ENCODE peak calls at places on chromosomes 16 and 17, in ten cellular contexts. A is AG10803; E is CD8-positive, alpha-beta memory T cell; V is IMR-90; J is left ventricle myocardium inferior; L is gastrocnemius medialis; W is mucosa of descending colon; B is ascending aorta; X is effector memory CD4-positive, alpha-beta T cell; O is astrocyte of the spinal cord. M is an unnamed sample.

GRCh38 chr17:50689956-50690886 is 17.5 kb downstream of the ANKRD40 start:
- DNase-seq in A (no peak), E (no peak), V (no peak), J (no peak), L (no peak), W (no peak), B (no peak), X (no peak), O (peak), M (peak)

GRCh38 chr16:11112723-11113348 is 143.2 kb downstream of the SOCS1 start:
- DNase-seq in A (no peak), E (no peak), V (no peak), J (no peak), L (no peak), W (no peak), B (no peak), X (no peak), O (no peak), M (no peak)

GRCh38 chr16:24538756-24539294 is 541 bp upstream of the RBBP6 start:
- DNase-seq in A (no peak), E (no peak), V (no peak), J (no peak), L (no peak), W (no peak), B (no peak), X (no peak), O (no peak), M (no peak)

GRCh38 chr17:14838567-14838966 is 426.6 kb downstream of the PMP22 start:
- DNase-seq in A (no peak), E (no peak), V (peak), J (no peak), L (no peak), W (no peak), B (no peak), X (no peak), O (no peak), M (no peak)

GRCh38 chr16:2483939-2484897 is 9.3 kb downstream of the TBC1D24 start:
- DNase-seq in A (no peak), E (no peak), V (no peak), J (no peak), L (no peak), W (no peak), B (no peak), X (no peak), O (no peak), M (peak)

GRCh38 chr16:56332464-56333079 is 92.8 kb downstream of the AMFR start:
- DNase-seq in A (peak), E (no peak), V (peak), J (peak), L (peak), W (peak), B (no peak), X (no peak), O (peak), M (peak)

GRCh38 chr16:81864646-81865382 is 85.7 kb downstream of the PLCG2 start:
- DNase-seq in A (no peak), E (no peak), V (no peak), J (no peak), L (no peak), W (no peak), B (no peak), X (no peak), O (no peak), M (no peak)

GRCh38 chr16:30953511-30954124 is 3.9 kb upstream of the SETD1A start:
- DNase-seq in A (peak), E (peak), V (peak), J (no peak), L (no peak), W (peak), B (peak), X (no peak), O (peak), M (no peak)

GRCh38 chr16:49608801-49609200 is 235.2 kb downstream of the C16orf78 start:
- DNase-seq in A (peak), E (no peak), V (peak), J (no peak), L (no peak), W (peak), B (peak), X (no peak), O (peak), M (no peak)

GRCh38 chr16:12021578-12022265 is 45.2 kb downstream of the SNX29 start:
- DNase-seq in A (no peak), E (no peak), V (no peak), J (no peak), L (no peak), W (no peak), B (no peak), X (no peak), O (no peak), M (no peak)

GRCh38 chr16:49280022-49280741 is 1.5 kb downstream of the CBLN1 start:
- DNase-seq in A (no peak), E (no peak), V (no peak), J (no peak), L (no peak), W (no peak), B (no peak), X (no peak), O (no peak), M (no peak)

GRCh38 chr17:27106982-27107360 is 186.9 kb upstream of the WSB1 start:
- DNase-seq in A (no peak), E (no peak), V (no peak), J (no peak), L (no peak), W (no peak), B (no peak), X (no peak), O (no peak), M (no peak)

GRCh38 chr16:84088695-84089395 is 27.9 kb downstream of the MBTPS1 start:
- DNase-seq in A (peak), E (peak), V (no peak), J (peak), L (no peak), W (peak), B (no peak), X (peak), O (no peak), M (no peak)

GRCh38 chr16:68563631-68564366 is 24.7 kb downstream of the ZFP90 start:
- DNase-seq in A (no peak), E (no peak), V (no peak), J (no peak), L (no peak), W (no peak), B (no peak), X (no peak), O (peak), M (no peak)

GRCh38 chr17:2697611-2698162 is 13.9 kb downstream of the CLUH start:
- DNase-seq in A (no peak), E (no peak), V (no peak), J (no peak), L (no peak), W (no peak), B (peak), X (no peak), O (no peak), M (peak)

GRCh38 chr17:82013772-82014321 is 8.8 kb downstream of the CENPX start:
- DNase-seq in A (no peak), E (no peak), V (no peak), J (peak), L (no peak), W (no peak), B (no peak), X (no peak), O (no peak), M (no peak)

GRCh38 chr17:77473615-77474226 is 333.0 kb downstream of the SEC14L1 start:
- DNase-seq in A (no peak), E (no peak), V (no peak), J (no peak), L (no peak), W (no peak), B (no peak), X (no peak), O (no peak), M (no peak)

GRCh38 chr17:79955961-79956735 is 79.5 kb downstream of the TBC1D16 start:
- DNase-seq in A (no peak), E (no peak), V (no peak), J (peak), L (no peak), W (no peak), B (peak), X (no peak), O (no peak), M (peak)

GRCh38 chr16:12459401-12459791 is 344.3 kb downstream of the CPPED1 start:
- DNase-seq in A (no peak), E (no peak), V (no peak), J (peak), L (peak), W (peak), B (peak), X (no peak), O (no peak), M (no peak)

GRCh38 chr16:10681310-10682308 is 13.1 kb downstream of the TEKT5 start:
- DNase-seq in A (no peak), E (no peak), V (no peak), J (no peak), L (no peak), W (no peak), B (no peak), X (no peak), O (no peak), M (no peak)

GRCh38 chr17:77247048-77247541 is 106.3 kb downstream of the SEC14L1 start:
- DNase-seq in A (peak), E (peak), V (peak), J (peak), L (peak), W (peak), B (peak), X (peak), O (peak), M (peak)

GRCh38 chr16:13919330-13919682 is 648 bp upstream of the ERCC4 start:
- DNase-seq in A (peak), E (no peak), V (peak), J (no peak), L (no peak), W (peak), B (no peak), X (no peak), O (peak), M (no peak)

GRCh38 chr16:6146874-6147425 is 1049.4 kb upstream of the EEF2KMT start:
- DNase-seq in A (no peak), E (no peak), V (no peak), J (no peak), L (no peak), W (no peak), B (no peak), X (no peak), O (no peak), M (no peak)

GRCh38 chr16:67327774-67328173 is 1.2 kb downstream of the LRRC36 start:
- DNase-seq in A (no peak), E (no peak), V (no peak), J (no peak), L (no peak), W (no peak), B (no peak), X (no peak), O (no peak), M (no peak)

GRCh38 chr17:81956607-81957589 is 4.1 kb downstream of the NOTUM start:
- DNase-seq in A (no peak), E (no peak), V (no peak), J (no peak), L (no peak), W (no peak), B (no peak), X (no peak), O (no peak), M (no peak)

GRCh38 chr17:56159764-56160394 is 6.6 kb downstream of the ANKFN1 start:
- DNase-seq in A (no peak), E (no peak), V (no peak), J (no peak), L (no peak), W (no peak), B (no peak), X (no peak), O (no peak), M (no peak)

GRCh38 chr16:10776280-10776679 is 32.6 kb downstream of the NUBP1 start:
- DNase-seq in A (no peak), E (no peak), V (no peak), J (no peak), L (no peak), W (no peak), B (no peak), X (no peak), O (no peak), M (no peak)

GRCh38 chr17:70050192-70050591 is 24.8 kb upstream of the KCNJ16 start:
- DNase-seq in A (peak), E (no peak), V (no peak), J (no peak), L (no peak), W (no peak), B (no peak), X (no peak), O (no peak), M (no peak)

GRCh38 chr16:4303973-4304372 is 11.9 kb upstream of the GLIS2 start:
- DNase-seq in A (no peak), E (no peak), V (no peak), J (no peak), L (no peak), W (no peak), B (no peak), X (no peak), O (no peak), M (no peak)

GRCh38 chr17:74351552-74352210 is 10.0 kb downstream of the BTBD17 start:
- DNase-seq in A (no peak), E (no peak), V (no peak), J (no peak), L (no peak), W (no peak), B (no peak), X (no peak), O (no peak), M (no peak)
- H3K4me3 ChIP-seq in A (no peak), E (no peak), V (no peak), J (no peak), L (no peak), W (no peak), B (no peak), X (no peak), O (no peak), M (no peak)

DNA sequence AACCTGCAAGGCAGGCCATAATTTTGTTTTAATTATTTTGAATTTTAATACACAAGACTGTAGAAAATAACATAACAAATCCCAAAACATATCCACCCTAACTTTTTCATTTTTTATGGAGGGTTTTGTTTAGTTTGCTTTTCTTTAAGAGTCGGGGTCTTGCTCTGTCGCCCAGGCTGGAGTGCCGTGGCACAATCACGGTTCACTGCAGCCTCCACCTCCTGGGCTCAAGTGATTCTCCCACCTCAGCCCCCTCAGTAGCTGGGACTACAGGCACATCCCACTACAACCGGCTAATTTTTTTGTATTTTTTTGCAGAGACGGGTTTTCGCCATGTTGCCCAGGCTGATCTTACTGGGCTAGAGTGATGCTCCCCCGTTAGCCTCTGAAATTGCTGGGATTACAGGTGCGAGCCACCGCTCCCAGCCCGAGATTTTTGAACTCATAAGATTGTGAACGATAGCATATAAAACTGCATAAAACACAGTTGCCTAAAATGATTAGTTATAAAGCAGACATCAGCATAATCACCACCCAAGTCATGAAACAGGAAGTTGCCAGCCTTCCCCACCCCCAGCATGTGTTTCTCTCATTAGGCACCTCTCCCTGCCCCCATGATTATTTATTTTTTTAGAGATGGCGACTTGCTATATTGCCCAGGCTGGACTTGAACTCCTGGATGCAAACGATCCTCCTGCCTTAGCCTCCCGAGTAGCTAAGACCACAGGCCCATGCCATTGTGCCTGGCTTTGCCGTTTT is 13.6 kb upstream of the DOC2B start:
- DNase-seq in A (no peak), E (no peak), V (no peak), J (no peak), L (no peak), W (no peak), B (no peak), X (no peak), O (no peak), M (no peak)
- H3K4me3 ChIP-seq in A (no peak), E (no peak), V (no peak), J (no peak), L (no peak), W (no peak), B (no peak), X (no peak), O (no peak), M (no peak)

GRCh38 chr16:88878356-88878755 is 11.9 kb upstream of the PABPN1L start:
- DNase-seq in A (no peak), E (no peak), V (no peak), J (no peak), L (no peak), W (no peak), B (no peak), X (no peak), O (no peak), M (no peak)
- H3K4me3 ChIP-seq in A (no peak), E (no peak), V (no peak), J (no peak), L (no peak), W (no peak), B (no peak), X (no peak), O (no peak), M (no peak)

GRCh38 chr17:49214665-49215360 is 4.3 kb downstream of the ABI3 start:
- DNase-seq in A (no peak), E (no peak), V (no peak), J (no peak), L (no peak), W (no peak), B (no peak), X (no peak), O (no peak), M (no peak)
- H3K4me3 ChIP-seq in A (no peak), E (no peak), V (no peak), J (peak), L (no peak), W (no peak), B (no peak), X (no peak), O (no peak), M (no peak)

DNA sequence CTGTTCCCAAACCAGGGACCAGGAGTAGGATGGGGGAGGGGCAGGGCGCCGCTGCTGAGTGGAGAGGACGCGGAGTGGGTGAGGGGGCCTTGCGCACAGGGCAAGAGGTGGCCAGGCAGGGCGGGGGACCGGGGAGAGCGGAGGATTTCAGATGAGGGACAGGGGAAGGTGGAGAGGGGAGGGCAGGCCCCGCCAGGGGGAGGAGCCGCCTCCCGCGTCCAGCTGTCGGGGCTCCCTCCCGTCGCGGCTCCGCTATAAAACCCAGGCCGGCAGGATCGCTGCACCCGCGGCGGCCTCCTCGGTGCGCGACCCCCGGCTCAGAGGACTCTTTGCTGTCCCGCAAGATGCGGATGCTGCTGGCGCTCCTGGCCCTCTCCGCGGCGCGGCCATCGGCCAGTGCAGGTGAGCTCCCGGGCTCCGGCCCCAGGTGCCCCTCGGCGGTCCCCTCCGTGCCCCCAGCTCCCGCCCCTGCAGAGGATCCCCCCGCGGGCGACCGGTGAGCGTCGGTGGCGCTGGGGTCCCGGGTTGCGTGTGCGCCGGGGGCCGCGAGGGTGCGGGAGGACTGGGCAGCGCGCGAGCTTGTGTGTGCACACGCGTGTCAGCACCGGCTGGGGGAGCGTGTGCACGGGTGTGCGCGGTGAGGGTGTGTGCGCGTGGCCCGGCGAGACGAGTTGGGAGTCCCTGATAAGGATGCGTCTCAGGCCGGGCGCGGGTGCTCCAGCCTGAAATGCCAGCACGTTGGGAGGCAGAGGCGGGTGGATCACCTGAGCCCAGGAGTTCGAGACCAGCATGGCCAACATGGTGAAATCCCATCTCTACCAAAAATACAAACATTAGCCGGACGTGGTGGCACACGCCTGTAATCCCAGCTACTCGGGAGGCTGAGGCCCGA is at the start of gene CA4:
- DNase-seq in A (no peak), E (no peak), V (no peak), J (no peak), L (no peak), W (no peak), B (no peak), X (no peak), O (no peak), M (peak)
- H3K4me3 ChIP-seq in A (no peak), E (no peak), V (no peak), J (peak), L (peak), W (peak), B (peak), X (peak), O (no peak), M (peak)